ENCODE peak calls at places on chromosome 14, in four cellular contexts. A is GM12878, U is A549, R is K562. Q is an unnamed sample.

GRCh38 chr14:104821971-104822608 is 21.2 kb downstream of the ZBTB42 start:
- DNase-seq in A (no peak), U (no peak), R (no peak), Q (no peak)

GRCh38 chr14:34113051-34113511 is 162.2 kb upstream of the EGLN3 start:
- DNase-seq in A (no peak), U (peak; percentile 15), R (no peak), Q (peak; percentile 31)

GRCh38 chr14:53529519-53529918 is 376.4 kb upstream of the DDHD1 start:
- DNase-seq in A (no peak), U (no peak), R (no peak), Q (no peak)

GRCh38 chr14:81416981-81417380 is 16.9 kb upstream of the STON2 start:
- DNase-seq in A (no peak), U (no peak), R (no peak), Q (no peak)

GRCh38 chr14:67668559-67668958 is 5.9 kb downstream of the VTI1B start:
- DNase-seq in A (peak; percentile 44), U (no peak), R (no peak), Q (no peak)

GRCh38 chr14:99188721-99189120 is 83.3 kb downstream of the BCL11B start:
- DNase-seq in A (no peak), U (no peak), R (peak; percentile 16), Q (no peak)

GRCh38 chr14:69079188-69079742 is 73.7 kb downstream of the DCAF5 start:
- DNase-seq in A (no peak), U (peak; percentile 44), R (no peak), Q (peak; percentile 88)

GRCh38 chr14:20195911-20196310 is 5.2 kb downstream of the OR11G2 start:
- DNase-seq in A (no peak), U (no peak), R (no peak), Q (no peak)

GRCh38 chr14:89368490-89369477 is 48.2 kb downstream of the FOXN3 start:
- DNase-seq in A (no peak), U (no peak), R (no peak), Q (no peak)

GRCh38 chr14:89366580-89367448 is 50.2 kb downstream of the FOXN3 start:
- DNase-seq in A (no peak), U (no peak), R (no peak), Q (no peak)

GRCh38 chr14:89364316-89364715 is 52.7 kb downstream of the FOXN3 start:
- DNase-seq in A (no peak), U (no peak), R (no peak), Q (no peak)

GRCh38 chr14:89367449-89368120 is 49.4 kb downstream of the FOXN3 start:
- DNase-seq in A (no peak), U (no peak), R (no peak), Q (no peak)

GRCh38 chr14:89365071-89365801 is 51.8 kb downstream of the FOXN3 start:
- DNase-seq in A (peak; percentile 81), U (no peak), R (no peak), Q (peak; percentile 59)
- TF ChIP-seq ELK1 in A (no peak), U (no peak), R (no peak), Q (no peak)

GRCh38 chr14:100526057-100526456 is 61.2 kb downstream of the BEGAIN start:
- DNase-seq in A (no peak), U (no peak), R (no peak), Q (no peak)
- TF ChIP-seq ELK1 in A (no peak), U (no peak), R (no peak), Q (no peak)

GRCh38 chr14:66234411-66234810 is 251.8 kb upstream of the CCDC196 start:
- DNase-seq in A (no peak), U (no peak), R (no peak), Q (no peak)

GRCh38 chr14:66228267-66228970 is 257.8 kb upstream of the CCDC196 start:
- DNase-seq in A (no peak), U (no peak), R (no peak), Q (no peak)

GRCh38 chr14:66231823-66232222 is 254.3 kb upstream of the CCDC196 start:
- DNase-seq in A (no peak), U (no peak), R (no peak), Q (no peak)

GRCh38 chr14:66237701-66238100 is 248.5 kb upstream of the CCDC196 start:
- DNase-seq in A (no peak), U (no peak), R (no peak), Q (no peak)

DNA sequence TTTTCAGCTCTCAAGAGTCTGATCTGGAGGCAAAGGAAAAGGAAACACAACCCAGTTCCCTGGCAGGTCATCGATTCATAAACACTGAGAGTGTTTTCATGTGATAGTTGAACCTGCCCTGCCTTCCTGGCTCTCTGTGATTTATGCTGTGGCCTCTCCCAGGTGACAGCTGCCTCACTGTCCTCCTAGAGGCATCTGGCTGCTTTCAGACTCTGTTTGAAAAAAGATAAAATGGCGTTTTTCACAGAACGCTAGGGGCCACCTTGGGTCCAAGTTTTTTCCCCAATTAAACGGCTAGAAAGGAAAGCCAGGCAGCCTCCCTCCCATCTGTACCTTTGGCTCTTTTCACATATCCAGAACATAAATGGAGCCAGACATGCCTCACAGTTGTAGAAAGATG is 252.6 kb upstream of the CCDC196 start:
- DNase-seq in A (no peak), U (no peak), R (no peak), Q (no peak)
- TF ChIP-seq ELK1 in A (no peak), U (no peak), R (no peak), Q (no peak)

DNA sequence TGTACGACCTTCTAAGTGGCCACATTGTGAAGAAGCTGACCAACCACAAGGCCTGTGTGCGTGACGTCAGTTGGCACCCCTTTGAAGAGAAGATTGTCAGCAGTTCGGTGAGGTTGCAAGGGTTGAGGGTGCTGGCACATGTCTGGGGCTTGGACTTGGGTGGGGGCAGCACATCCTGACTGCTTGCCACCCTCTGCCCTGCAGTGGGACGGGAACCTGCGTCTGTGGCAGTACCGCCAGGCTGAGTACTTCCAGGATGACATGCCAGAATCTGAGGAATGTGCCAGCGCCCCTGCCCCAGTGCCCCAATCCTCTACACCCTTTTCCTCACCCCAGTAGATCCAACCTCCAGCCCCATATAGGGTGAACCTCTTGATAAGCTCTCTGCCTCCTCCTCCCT is 7.5 kb upstream of the FITM1 start:
- DNase-seq in A (no peak), U (no peak), R (no peak), Q (no peak)
- TF ChIP-seq ELK1 in A (no peak), U (no peak), R (no peak), Q (no peak)

Q was measured in IMR-90.